ENCODE peak calls at places on chromosomes 13 and 19, in five cellular contexts. W, T, J, V and S are unnamed samples.

GRCh38 chr13:81148822-81149221 is 807.9 kb upstream of the SPRY2 start:
- DNase-seq in W (no peak), T (no peak), J (no peak), V (no peak), S (no peak)

GRCh38 chr19:54106716-54107115 is 4.1 kb downstream of the NDUFA3 start:
- DNase-seq in W (no peak), T (no peak), J (no peak), V (no peak), S (no peak)

GRCh38 chr19:18488838-18489626 is 32.8 kb downstream of the ELL start:
- DNase-seq in W (no peak), T (no peak), J (peak), V (peak), S (no peak)

GRCh38 chr13:105485061-105485460 is 1050.4 kb downstream of the EFNB2 start:
- DNase-seq in W (no peak), T (no peak), J (no peak), V (no peak), S (no peak)

GRCh38 chr19:35114656-35115537 is 726 bp upstream of the FXYD3 start:
- DNase-seq in W (peak), T (peak), J (peak), V (peak), S (peak)

GRCh38 chr19:27744926-27745844 is 1467.8 kb downstream of the UQCRFS1 start:
- DNase-seq in W (no peak), T (no peak), J (no peak), V (no peak), S (no peak)

GRCh38 chr13:69959041-69959440 is 148.6 kb upstream of the ATXN8OS start:
- DNase-seq in W (no peak), T (no peak), J (no peak), V (no peak), S (no peak)

GRCh38 chr19:8454218-8454617 is 9.4 kb downstream of the HNRNPM start:
- DNase-seq in W (no peak), T (no peak), J (no peak), V (no peak), S (no peak)

GRCh38 chr19:3544742-3545668 is 6.0 kb downstream of the TEKTIP1 start:
- DNase-seq in W (peak), T (peak), J (no peak), V (peak), S (peak)

GRCh38 chr19:5036733-5037681 is 68.1 kb downstream of the KDM4B start:
- DNase-seq in W (no peak), T (no peak), J (no peak), V (no peak), S (no peak)